ENCODE peak calls at places on chromosomes 2 and 18, in five cellular contexts. One of them, this sample, is unnamed.

GRCh38 chr2:163736433-163737168 is 793 bp upstream of the FIGN start:
- DNase-seq in effector CD4-positive, alpha-beta T cell: no peak
- DNase-seq in brain microvascular endothelial cell: peak
- DNase-seq in GM12865: no peak
- DNase-seq in lung microvascular endothelial cell: peak
- DNase-seq in this sample: no peak

GRCh38 chr2:3493610-3493997 is 25.7 kb downstream of the ADI1 start:
- DNase-seq in effector CD4-positive, alpha-beta T cell: no peak
- DNase-seq in brain microvascular endothelial cell: peak
- DNase-seq in GM12865: no peak
- DNase-seq in lung microvascular endothelial cell: peak
- DNase-seq in this sample: no peak

GRCh38 chr2:222752731-222753130 is 81.3 kb downstream of the MOGAT1 start:
- DNase-seq in effector CD4-positive, alpha-beta T cell: no peak
- DNase-seq in brain microvascular endothelial cell: no peak
- DNase-seq in GM12865: no peak
- DNase-seq in lung microvascular endothelial cell: no peak
- DNase-seq in this sample: no peak

GRCh38 chr2:75698928-75699327 is 11.8 kb downstream of the GCFC2 start:
- DNase-seq in effector CD4-positive, alpha-beta T cell: no peak
- DNase-seq in brain microvascular endothelial cell: no peak
- DNase-seq in GM12865: no peak
- DNase-seq in lung microvascular endothelial cell: peak
- DNase-seq in this sample: no peak

GRCh38 chr2:199457147-199458016 is at the start of gene SATB2:
- DNase-seq in effector CD4-positive, alpha-beta T cell: no peak
- DNase-seq in brain microvascular endothelial cell: peak
- DNase-seq in GM12865: peak
- DNase-seq in lung microvascular endothelial cell: peak
- DNase-seq in this sample: no peak

GRCh38 chr18:31206787-31207381 is 44.2 kb upstream of the DSC1 start:
- DNase-seq in effector CD4-positive, alpha-beta T cell: no peak
- DNase-seq in brain microvascular endothelial cell: peak
- DNase-seq in GM12865: peak
- DNase-seq in lung microvascular endothelial cell: peak
- DNase-seq in this sample: peak

GRCh38 chr2:234992196-234992595 is 40.4 kb downstream of the SH3BP4 start:
- DNase-seq in effector CD4-positive, alpha-beta T cell: no peak
- DNase-seq in brain microvascular endothelial cell: no peak
- DNase-seq in GM12865: no peak
- DNase-seq in lung microvascular endothelial cell: no peak
- DNase-seq in this sample: no peak

GRCh38 chr2:238137885-238138284 is 583 bp upstream of the KLHL30 start:
- DNase-seq in effector CD4-positive, alpha-beta T cell: no peak
- DNase-seq in brain microvascular endothelial cell: no peak
- DNase-seq in GM12865: no peak
- DNase-seq in lung microvascular endothelial cell: no peak
- DNase-seq in this sample: no peak

GRCh38 chr2:105403241-105403784 is 4.5 kb upstream of the FHL2 start:
- DNase-seq in effector CD4-positive, alpha-beta T cell: no peak
- DNase-seq in brain microvascular endothelial cell: no peak
- DNase-seq in GM12865: no peak
- DNase-seq in lung microvascular endothelial cell: no peak
- DNase-seq in this sample: no peak

GRCh38 chr18:79930020-79930642 is 21.3 kb downstream of the SLC66A2 start:
- DNase-seq in effector CD4-positive, alpha-beta T cell: no peak
- DNase-seq in brain microvascular endothelial cell: no peak
- DNase-seq in GM12865: no peak
- DNase-seq in lung microvascular endothelial cell: no peak
- DNase-seq in this sample: no peak

GRCh38 chr2:188495990-188496431 is 204.3 kb downstream of the GULP1 start:
- DNase-seq in effector CD4-positive, alpha-beta T cell: no peak
- DNase-seq in brain microvascular endothelial cell: no peak
- DNase-seq in GM12865: no peak
- DNase-seq in lung microvascular endothelial cell: no peak
- DNase-seq in this sample: no peak

GRCh38 chr2:207110730-207111129 is 55.0 kb downstream of the KLF7 start:
- DNase-seq in effector CD4-positive, alpha-beta T cell: no peak
- DNase-seq in brain microvascular endothelial cell: no peak
- DNase-seq in GM12865: no peak
- DNase-seq in lung microvascular endothelial cell: no peak
- DNase-seq in this sample: no peak

GRCh38 chr2:95271381-95271971 is 2.8 kb upstream of the PROM2 start:
- DNase-seq in effector CD4-positive, alpha-beta T cell: no peak
- DNase-seq in brain microvascular endothelial cell: no peak
- DNase-seq in GM12865: no peak
- DNase-seq in lung microvascular endothelial cell: no peak
- DNase-seq in this sample: no peak

GRCh38 chr2:216548901-216549321 is 50.3 kb downstream of the RPL37A start:
- DNase-seq in effector CD4-positive, alpha-beta T cell: no peak
- DNase-seq in brain microvascular endothelial cell: no peak
- DNase-seq in GM12865: no peak
- DNase-seq in lung microvascular endothelial cell: no peak
- DNase-seq in this sample: no peak

GRCh38 chr18:59041819-59042476 is 97.7 kb upstream of the SEC11C start:
- DNase-seq in effector CD4-positive, alpha-beta T cell: no peak
- DNase-seq in brain microvascular endothelial cell: no peak
- DNase-seq in GM12865: no peak
- DNase-seq in lung microvascular endothelial cell: no peak
- DNase-seq in this sample: no peak

GRCh38 chr2:113231064-113231463 is 47.7 kb downstream of the PAX8 start:
- DNase-seq in effector CD4-positive, alpha-beta T cell: no peak
- DNase-seq in brain microvascular endothelial cell: no peak
- DNase-seq in GM12865: no peak
- DNase-seq in lung microvascular endothelial cell: no peak
- DNase-seq in this sample: no peak